ENCODE peak calls at places on chromosomes 2 and 18, in seven cellular contexts. One of them, this sample, is unnamed.

GRCh38 chr18:23468753-23469459 is 15.8 kb downstream of the RIOK3 start:
- DNase-seq in GM12891: no peak
- DNase-seq in GM12892: no peak
- DNase-seq in HCT116: no peak
- DNase-seq in Peyer's patch: no peak
- DNase-seq in transverse colon: no peak
- DNase-seq in stomach: no peak
- DNase-seq in this sample: no peak

GRCh38 chr2:33208400-33208799 is 261.6 kb downstream of the LTBP1 start:
- DNase-seq in stomach: no peak
- DNase-seq in GM12891: no peak
- DNase-seq in transverse colon: no peak
- DNase-seq in Peyer's patch: no peak
- DNase-seq in HCT116: no peak
- DNase-seq in GM12892: no peak
- DNase-seq in this sample: no peak

GRCh38 chr2:203583696-203584095 is 48.6 kb upstream of the RAPH1 start:
- DNase-seq in HCT116: no peak
- DNase-seq in stomach: no peak
- DNase-seq in GM12891: no peak
- DNase-seq in transverse colon: peak
- DNase-seq in GM12892: no peak
- DNase-seq in Peyer's patch: no peak
- DNase-seq in this sample: no peak

GRCh38 chr2:219571311-219572236 is at the start of gene OBSL1:
- DNase-seq in Peyer's patch: no peak
- DNase-seq in GM12891: no peak
- DNase-seq in HCT116: no peak
- DNase-seq in GM12892: peak
- DNase-seq in transverse colon: peak
- DNase-seq in stomach: peak
- DNase-seq in this sample: no peak

GRCh38 chr18:27413495-27414401 is 228.6 kb upstream of the CHST9 start:
- DNase-seq in Peyer's patch: no peak
- DNase-seq in HCT116: no peak
- DNase-seq in transverse colon: no peak
- DNase-seq in GM12892: no peak
- DNase-seq in stomach: no peak
- DNase-seq in GM12891: no peak
- DNase-seq in this sample: no peak

GRCh38 chr2:76978064-76978463 is 544.1 kb downstream of the LRRTM4 start:
- DNase-seq in HCT116: no peak
- DNase-seq in stomach: no peak
- DNase-seq in Peyer's patch: no peak
- DNase-seq in transverse colon: no peak
- DNase-seq in GM12892: no peak
- DNase-seq in GM12891: no peak
- DNase-seq in this sample: no peak

GRCh38 chr2:39068757-39069515 is 51.9 kb downstream of the SOS1 start:
- DNase-seq in stomach: no peak
- DNase-seq in transverse colon: no peak
- DNase-seq in Peyer's patch: no peak
- DNase-seq in GM12892: no peak
- DNase-seq in HCT116: no peak
- DNase-seq in GM12891: no peak
- DNase-seq in this sample: no peak

GRCh38 chr2:8278709-8279354 is 403.0 kb upstream of the ID2 start:
- DNase-seq in stomach: no peak
- DNase-seq in GM12892: no peak
- DNase-seq in HCT116: no peak
- DNase-seq in transverse colon: no peak
- DNase-seq in GM12891: no peak
- DNase-seq in Peyer's patch: no peak
- DNase-seq in this sample: peak

GRCh38 chr2:56515399-56515798 is 331.6 kb downstream of the CCDC85A start:
- DNase-seq in Peyer's patch: no peak
- DNase-seq in stomach: no peak
- DNase-seq in HCT116: no peak
- DNase-seq in transverse colon: no peak
- DNase-seq in GM12892: no peak
- DNase-seq in GM12891: no peak
- DNase-seq in this sample: no peak

GRCh38 chr2:161946489-161947107 is 127.4 kb downstream of the DPP4 start:
- DNase-seq in transverse colon: no peak
- DNase-seq in GM12892: no peak
- DNase-seq in Peyer's patch: no peak
- DNase-seq in HCT116: peak
- DNase-seq in stomach: no peak
- DNase-seq in GM12891: no peak
- DNase-seq in this sample: no peak

GRCh38 chr2:37379881-37380296 is 35.5 kb downstream of the QPCT start:
- DNase-seq in stomach: no peak
- DNase-seq in HCT116: no peak
- DNase-seq in GM12891: no peak
- DNase-seq in Peyer's patch: no peak
- DNase-seq in GM12892: no peak
- DNase-seq in transverse colon: no peak
- DNase-seq in this sample: no peak

GRCh38 chr2:48448274-48449061 is 81.5 kb upstream of the STON1 start:
- DNase-seq in GM12892: no peak
- DNase-seq in Peyer's patch: no peak
- DNase-seq in stomach: no peak
- DNase-seq in transverse colon: no peak
- DNase-seq in GM12891: no peak
- DNase-seq in HCT116: no peak
- DNase-seq in this sample: no peak

GRCh38 chr2:241853651-241854341 is 4.9 kb downstream of the PDCD1 start:
- DNase-seq in GM12892: no peak
- DNase-seq in transverse colon: no peak
- DNase-seq in HCT116: no peak
- DNase-seq in Peyer's patch: no peak
- DNase-seq in GM12891: peak
- DNase-seq in stomach: no peak
- DNase-seq in this sample: no peak

GRCh38 chr2:174730530-174731018 is 33.7 kb downstream of the CHRNA1 start:
- DNase-seq in Peyer's patch: no peak
- DNase-seq in GM12892: no peak
- DNase-seq in stomach: no peak
- DNase-seq in transverse colon: no peak
- DNase-seq in GM12891: no peak
- DNase-seq in HCT116: no peak
- DNase-seq in this sample: no peak

GRCh38 chr2:63569740-63570139 is 18.5 kb downstream of the WDPCP start:
- DNase-seq in transverse colon: no peak
- DNase-seq in Peyer's patch: no peak
- DNase-seq in stomach: no peak
- DNase-seq in HCT116: no peak
- DNase-seq in GM12892: no peak
- DNase-seq in GM12891: no peak
- DNase-seq in this sample: no peak

GRCh38 chr2:241855888-241856422 is 2.7 kb downstream of the PDCD1 start:
- DNase-seq in transverse colon: no peak
- DNase-seq in HCT116: no peak
- DNase-seq in GM12891: no peak
- DNase-seq in GM12892: no peak
- DNase-seq in Peyer's patch: no peak
- DNase-seq in stomach: no peak
- DNase-seq in this sample: no peak

GRCh38 chr2:165868211-165868610 is 74.2 kb upstream of the GALNT3 start:
- DNase-seq in stomach: no peak
- DNase-seq in HCT116: no peak
- DNase-seq in transverse colon: no peak
- DNase-seq in GM12892: no peak
- DNase-seq in Peyer's patch: no peak
- DNase-seq in GM12891: no peak
- DNase-seq in this sample: no peak

GRCh38 chr2:111162718-111163331 is 42.1 kb downstream of the BCL2L11 start:
- DNase-seq in Peyer's patch: no peak
- DNase-seq in stomach: peak
- DNase-seq in GM12892: no peak
- DNase-seq in GM12891: no peak
- DNase-seq in HCT116: no peak
- DNase-seq in transverse colon: no peak
- DNase-seq in this sample: no peak

GRCh38 chr18:8480506-8481328 is 128.5 kb upstream of the RAB12 start:
- DNase-seq in GM12891: no peak
- DNase-seq in transverse colon: no peak
- DNase-seq in GM12892: no peak
- DNase-seq in Peyer's patch: no peak
- DNase-seq in HCT116: peak
- DNase-seq in stomach: peak
- DNase-seq in this sample: no peak

GRCh38 chr18:56453576-56453975 is 184.8 kb downstream of the TXNL1 start:
- DNase-seq in GM12892: no peak
- DNase-seq in HCT116: no peak
- DNase-seq in stomach: no peak
- DNase-seq in GM12891: no peak
- DNase-seq in transverse colon: no peak
- DNase-seq in Peyer's patch: no peak
- DNase-seq in this sample: no peak
- TF ChIP-seq POLR2A in GM12892: no peak
- TF ChIP-seq POLR2A in HCT116: no peak
- TF ChIP-seq POLR2A in stomach: no peak
- TF ChIP-seq POLR2A in GM12891: no peak
- TF ChIP-seq POLR2A in transverse colon: no peak
- TF ChIP-seq POLR2A in Peyer's patch: no peak
- TF ChIP-seq POLR2A in this sample: no peak

GRCh38 chr2:231464576-231465540 is 574 bp upstream of the NCL start:
- DNase-seq in Peyer's patch: peak
- DNase-seq in GM12891: peak
- DNase-seq in stomach: peak
- DNase-seq in transverse colon: peak
- DNase-seq in HCT116: peak
- DNase-seq in GM12892: peak
- DNase-seq in this sample: peak
- TF ChIP-seq POLR2A in Peyer's patch: no peak
- TF ChIP-seq POLR2A in GM12891: peak
- TF ChIP-seq POLR2A in stomach: no peak
- TF ChIP-seq POLR2A in transverse colon: no peak
- TF ChIP-seq POLR2A in HCT116: peak
- TF ChIP-seq POLR2A in GM12892: peak
- TF ChIP-seq POLR2A in this sample: peak

GRCh38 chr2:27489498-27490397 is at the start of gene IFT172:
- DNase-seq in transverse colon: peak
- DNase-seq in GM12891: peak
- DNase-seq in Peyer's patch: peak
- DNase-seq in stomach: peak
- DNase-seq in GM12892: peak
- DNase-seq in HCT116: peak
- DNase-seq in this sample: peak
- TF ChIP-seq POLR2A in transverse colon: peak
- TF ChIP-seq POLR2A in GM12891: peak
- TF ChIP-seq POLR2A in Peyer's patch: peak
- TF ChIP-seq POLR2A in stomach: no peak
- TF ChIP-seq POLR2A in GM12892: peak
- TF ChIP-seq POLR2A in HCT116: peak
- TF ChIP-seq POLR2A in this sample: peak

GRCh38 chr18:56789004-56789888 is 138.1 kb downstream of the WDR7 start:
- DNase-seq in stomach: no peak
- DNase-seq in HCT116: peak
- DNase-seq in GM12891: no peak
- DNase-seq in GM12892: no peak
- DNase-seq in transverse colon: peak
- DNase-seq in Peyer's patch: no peak
- DNase-seq in this sample: no peak

GRCh38 chr18:56787392-56787791 is 136.2 kb downstream of the WDR7 start:
- DNase-seq in transverse colon: no peak
- DNase-seq in GM12892: no peak
- DNase-seq in GM12891: no peak
- DNase-seq in stomach: no peak
- DNase-seq in Peyer's patch: no peak
- DNase-seq in HCT116: no peak
- DNase-seq in this sample: no peak

GRCh38 chr18:56789889-56790180 is 138.7 kb downstream of the WDR7 start:
- DNase-seq in GM12892: no peak
- DNase-seq in GM12891: no peak
- DNase-seq in HCT116: no peak
- DNase-seq in stomach: no peak
- DNase-seq in transverse colon: no peak
- DNase-seq in Peyer's patch: no peak
- DNase-seq in this sample: no peak

DNA sequence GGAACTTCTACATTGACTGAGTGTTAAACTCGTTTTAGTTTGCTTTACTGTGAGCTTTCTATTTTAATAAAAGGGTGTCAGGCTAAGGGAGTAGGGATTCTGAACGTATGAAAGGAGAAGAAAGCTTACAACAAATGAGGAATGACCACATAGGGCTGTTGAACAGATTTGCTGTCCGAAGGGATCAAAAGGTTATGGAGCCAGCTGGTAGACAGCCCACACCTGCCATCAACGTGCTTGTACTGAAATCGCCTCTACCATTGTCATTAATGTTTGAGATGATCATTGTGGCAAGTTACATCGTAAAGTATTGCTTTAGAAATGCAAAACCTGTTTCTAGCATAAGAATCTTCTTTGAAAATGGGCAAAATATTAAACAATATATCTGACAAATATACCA is 133.8 kb downstream of the WDR7 start:
- DNase-seq in stomach: no peak
- DNase-seq in HCT116: no peak
- DNase-seq in GM12891: no peak
- DNase-seq in GM12892: no peak
- DNase-seq in Peyer's patch: no peak
- DNase-seq in transverse colon: no peak
- DNase-seq in this sample: no peak
- TF ChIP-seq POLR2A in stomach: no peak
- TF ChIP-seq POLR2A in HCT116: no peak
- TF ChIP-seq POLR2A in GM12891: no peak
- TF ChIP-seq POLR2A in GM12892: no peak
- TF ChIP-seq POLR2A in Peyer's patch: no peak
- TF ChIP-seq POLR2A in transverse colon: no peak
- TF ChIP-seq POLR2A in this sample: no peak

GRCh38 chr2:205763708-205764501 is 81.6 kb downstream of the NRP2 start:
- DNase-seq in stomach: peak
- DNase-seq in GM12892: no peak
- DNase-seq in HCT116: no peak
- DNase-seq in Peyer's patch: no peak
- DNase-seq in transverse colon: peak
- DNase-seq in GM12891: no peak
- DNase-seq in this sample: no peak
- TF ChIP-seq POLR2A in stomach: no peak
- TF ChIP-seq POLR2A in GM12892: no peak
- TF ChIP-seq POLR2A in HCT116: no peak
- TF ChIP-seq POLR2A in Peyer's patch: no peak
- TF ChIP-seq POLR2A in transverse colon: no peak
- TF ChIP-seq POLR2A in GM12891: no peak
- TF ChIP-seq POLR2A in this sample: no peak

GRCh38 chr2:200585730-200586643 is at the start of gene AOX1:
- DNase-seq in transverse colon: peak
- DNase-seq in stomach: peak
- DNase-seq in HCT116: no peak
- DNase-seq in GM12892: peak
- DNase-seq in GM12891: peak
- DNase-seq in Peyer's patch: peak
- DNase-seq in this sample: peak
- TF ChIP-seq POLR2A in transverse colon: no peak
- TF ChIP-seq POLR2A in stomach: no peak
- TF ChIP-seq POLR2A in HCT116: no peak
- TF ChIP-seq POLR2A in GM12892: no peak
- TF ChIP-seq POLR2A in GM12891: no peak
- TF ChIP-seq POLR2A in Peyer's patch: no peak
- TF ChIP-seq POLR2A in this sample: no peak

This sample was measured in vagina.